ENCODE peak calls at places on chromosomes 13 and 19, in four cellular contexts. D is substantia nigra, M is erythroblast, U is left colon. K is an unnamed sample.

GRCh38 chr13:92622905-92623304 is 603.7 kb upstream of the GPC6 start:
- DNase-seq in D (no peak), U (no peak), M (no peak), K (no peak)

GRCh38 chr19:10214784-10215183 is 16.3 kb downstream of the S1PR2 start:
- DNase-seq in D (no peak), U (no peak), M (no peak), K (no peak)

GRCh38 chr19:43809762-43810696 is 7.8 kb upstream of the LYPD5 start:
- DNase-seq in U (no peak), D (no peak), M (peak), K (peak)

GRCh38 chr13:71218960-71219359 is 648.0 kb downstream of the DACH1 start:
- DNase-seq in M (peak), D (no peak), U (no peak), K (no peak)

GRCh38 chr19:49570138-49570856 is 10.1 kb downstream of the NOSIP start:
- DNase-seq in M (peak), U (peak), D (peak), K (peak)

GRCh38 chr19:41373993-41374392 is 2.3 kb upstream of the TMEM91 start:
- DNase-seq in D (peak), U (peak), M (no peak), K (no peak)

GRCh38 chr19:4403005-4403761 is 743 bp downstream of the CHAF1A start:
- DNase-seq in U (peak), D (no peak), M (no peak), K (no peak)

GRCh38 chr13:39692650-39693438 is 37.4 kb downstream of the COG6 start:
- DNase-seq in U (no peak), D (no peak), M (no peak), K (no peak)

GRCh38 chr13:20776751-20777150 is 3.0 kb upstream of the EEF1AKMT1 start:
- DNase-seq in U (no peak), M (no peak), D (no peak), K (no peak)

GRCh38 chr13:31043891-31044657 is 111.6 kb downstream of the TEX26 start:
- DNase-seq in D (peak), U (peak), M (peak), K (peak)

GRCh38 chr13:32285633-32285965 is 29.6 kb downstream of the ZAR1L start:
- DNase-seq in M (no peak), D (no peak), U (no peak), K (no peak)

GRCh38 chr13:26967119-26968038 is 204.2 kb downstream of the USP12 start:
- DNase-seq in M (no peak), D (no peak), U (peak), K (no peak)

GRCh38 chr13:60112771-60113170 is 51.0 kb downstream of the DIAPH3 start:
- DNase-seq in D (no peak), U (no peak), M (no peak), K (no peak)

GRCh38 chr13:91567485-91568207 is 169.2 kb downstream of the GPC5 start:
- DNase-seq in M (no peak), D (no peak), U (no peak), K (no peak)

GRCh38 chr13:46296465-46296822 is 84.7 kb downstream of the LRRC63 start:
- DNase-seq in D (no peak), M (no peak), U (no peak), K (no peak)

GRCh38 chr13:47170971-47171370 is 274.1 kb upstream of the HTR2A start:
- DNase-seq in M (no peak), U (no peak), D (no peak), K (no peak)

GRCh38 chr13:107069107-107069776 is 501.3 kb upstream of the ARGLU1 start:
- DNase-seq in D (no peak), U (no peak), M (no peak), K (no peak)

GRCh38 chr13:107867701-107868661 is 347.4 kb downstream of the LIG4 start:
- DNase-seq in D (peak), M (no peak), U (no peak), K (peak)

GRCh38 chr19:11856568-11857264 is 8.2 kb downstream of the ZNF439 start:
- DNase-seq in D (no peak), U (no peak), M (no peak), K (no peak)

GRCh38 chr19:11693505-11694499 is 44.9 kb downstream of the ZNF823 start:
- DNase-seq in U (no peak), M (peak), D (no peak), K (no peak)

GRCh38 chr19:17078920-17079709 is 3.5 kb downstream of the MYO9B start:
- DNase-seq in U (no peak), D (peak), M (no peak), K (no peak)

GRCh38 chr13:98348476-98348875 is 171.4 kb upstream of the RNF113B start:
- DNase-seq in M (no peak), D (no peak), U (no peak), K (no peak)

GRCh38 chr13:94168784-94169512 is 310.5 kb downstream of the DCT start:
- DNase-seq in M (no peak), D (no peak), U (no peak), K (no peak)

K was measured in K562.